ENCODE peak calls at places on chromosomes 13 and 19, in five cellular contexts. One of them, this sample, is unnamed.
A peak's percentile ranks its signal among the peaks of the same experiment; 100 is the strongest.

GRCh38 chr19:13920940-13921744 is 15.1 kb downstream of the CC2D1A start:
- DNase-seq in A549: peak; percentile 76
- DNase-seq in K562: peak; percentile 77
- DNase-seq in SK-N-SH: peak; percentile 77
- DNase-seq in GM12878: peak; percentile 25
- DNase-seq in this sample: peak; percentile 44

GRCh38 chr19:14530005-14530348 is 583 bp downstream of the TECR start:
- DNase-seq in A549: peak; percentile 48
- DNase-seq in K562: no peak
- DNase-seq in GM12878: no peak
- DNase-seq in SK-N-SH: no peak
- DNase-seq in this sample: no peak

GRCh38 chr13:43170497-43170896 is 147.1 kb downstream of the DNAJC15 start:
- DNase-seq in K562: no peak
- DNase-seq in GM12878: no peak
- DNase-seq in A549: no peak
- DNase-seq in SK-N-SH: no peak
- DNase-seq in this sample: no peak

GRCh38 chr13:105846923-105847322 is 688.5 kb downstream of the EFNB2 start:
- DNase-seq in K562: no peak
- DNase-seq in A549: no peak
- DNase-seq in GM12878: no peak
- DNase-seq in SK-N-SH: no peak
- DNase-seq in this sample: no peak

GRCh38 chr19:48363500-48363809 is 285 bp downstream of the TMEM143 start:
- DNase-seq in A549: no peak
- DNase-seq in SK-N-SH: no peak
- DNase-seq in GM12878: no peak
- DNase-seq in K562: no peak
- DNase-seq in this sample: no peak

GRCh38 chr13:74575729-74576125 is 441.5 kb upstream of the KLF12 start:
- DNase-seq in GM12878: no peak
- DNase-seq in SK-N-SH: peak; percentile 90
- DNase-seq in A549: peak; percentile 0
- DNase-seq in K562: peak; percentile 73
- DNase-seq in this sample: peak; percentile 33

GRCh38 chr19:10966809-10967208 is 6.0 kb downstream of the SMARCA4 start:
- DNase-seq in K562: no peak
- DNase-seq in SK-N-SH: no peak
- DNase-seq in A549: no peak
- DNase-seq in GM12878: no peak
- DNase-seq in this sample: no peak

GRCh38 chr13:114152831-114153371 is 20.5 kb upstream of the RASA3 start:
- DNase-seq in SK-N-SH: no peak
- DNase-seq in A549: no peak
- DNase-seq in GM12878: no peak
- DNase-seq in K562: no peak
- DNase-seq in this sample: no peak

GRCh38 chr19:35327642-35328041 is 1.3 kb upstream of the CD22 start:
- DNase-seq in A549: peak; percentile 56
- DNase-seq in GM12878: no peak
- DNase-seq in K562: peak; percentile 78
- DNase-seq in SK-N-SH: no peak
- DNase-seq in this sample: no peak

GRCh38 chr19:19964416-19964815 is 63.7 kb downstream of the ZNF93 start:
- DNase-seq in K562: no peak
- DNase-seq in GM12878: no peak
- DNase-seq in SK-N-SH: no peak
- DNase-seq in A549: no peak
- DNase-seq in this sample: no peak

GRCh38 chr19:46451352-46451751 is 20.0 kb downstream of the PNMA8A start:
- DNase-seq in GM12878: no peak
- DNase-seq in K562: no peak
- DNase-seq in A549: no peak
- DNase-seq in SK-N-SH: no peak
- DNase-seq in this sample: no peak

GRCh38 chr19:41303941-41304340 is 6.0 kb upstream of the CCDC97 start:
- DNase-seq in K562: no peak
- DNase-seq in GM12878: no peak
- DNase-seq in A549: no peak
- DNase-seq in SK-N-SH: no peak
- DNase-seq in this sample: no peak

GRCh38 chr19:6064016-6064702 is 46.1 kb downstream of the RFX2 start:
- DNase-seq in GM12878: no peak
- DNase-seq in A549: peak; percentile 35
- DNase-seq in K562: no peak
- DNase-seq in SK-N-SH: no peak
- DNase-seq in this sample: no peak

GRCh38 chr19:48558018-48558684 is 6.2 kb downstream of the SULT2B1 start:
- DNase-seq in K562: peak; percentile 31
- DNase-seq in A549: peak; percentile 98
- DNase-seq in GM12878: no peak
- DNase-seq in SK-N-SH: no peak
- DNase-seq in this sample: peak; percentile 40

GRCh38 chr19:45809643-45810159 is 5.4 kb downstream of the RSPH6A start:
- DNase-seq in K562: peak; percentile 71
- DNase-seq in SK-N-SH: no peak
- DNase-seq in A549: peak; percentile 68
- DNase-seq in GM12878: no peak
- DNase-seq in this sample: peak; percentile 83

GRCh38 chr19:38362076-38362945 is 12.1 kb upstream of the PSMD8 start:
- DNase-seq in K562: peak; percentile 92
- DNase-seq in GM12878: no peak
- DNase-seq in SK-N-SH: peak; percentile 92
- DNase-seq in A549: peak; percentile 92
- DNase-seq in this sample: peak; percentile 49

GRCh38 chr19:53977991-53978731 is 13.3 kb upstream of the CACNG6 start:
- DNase-seq in A549: peak; percentile 100
- DNase-seq in SK-N-SH: peak; percentile 93
- DNase-seq in K562: peak; percentile 20
- DNase-seq in GM12878: no peak
- DNase-seq in this sample: peak; percentile 84

GRCh38 chr13:41402695-41403511 is 54.4 kb upstream of the RGCC start:
- DNase-seq in SK-N-SH: no peak
- DNase-seq in GM12878: no peak
- DNase-seq in A549: peak; percentile 1
- DNase-seq in K562: peak; percentile 55
- DNase-seq in this sample: no peak

GRCh38 chr13:30340367-30341184 is 33.2 kb upstream of the KATNAL1 start:
- DNase-seq in A549: no peak
- DNase-seq in SK-N-SH: peak; percentile 29
- DNase-seq in GM12878: no peak
- DNase-seq in K562: peak; percentile 67
- DNase-seq in this sample: peak; percentile 89

GRCh38 chr13:78993792-78994191 is 334.8 kb upstream of the OBI1 start:
- DNase-seq in K562: no peak
- DNase-seq in A549: no peak
- DNase-seq in GM12878: peak; percentile 21
- DNase-seq in SK-N-SH: no peak
- DNase-seq in this sample: no peak

GRCh38 chr13:114082849-114083645 is 49.4 kb downstream of the RASA3 start:
- DNase-seq in GM12878: no peak
- DNase-seq in A549: no peak
- DNase-seq in SK-N-SH: no peak
- DNase-seq in K562: no peak
- DNase-seq in this sample: no peak

GRCh38 chr13:30412351-30412750 is 9.9 kb upstream of the UBE2L5 start:
- DNase-seq in SK-N-SH: no peak
- DNase-seq in A549: no peak
- DNase-seq in K562: no peak
- DNase-seq in GM12878: no peak
- DNase-seq in this sample: no peak

GRCh38 chr19:36916991-36917390 is 859 bp downstream of the ZNF568 start:
- DNase-seq in SK-N-SH: peak; percentile 58
- DNase-seq in K562: no peak
- DNase-seq in GM12878: no peak
- DNase-seq in A549: peak; percentile 9
- DNase-seq in this sample: peak; percentile 33

GRCh38 chr13:99043700-99044300 is 65.9 kb upstream of the DOCK9 start:
- DNase-seq in SK-N-SH: no peak
- DNase-seq in GM12878: no peak
- DNase-seq in K562: no peak
- DNase-seq in A549: no peak
- DNase-seq in this sample: no peak

GRCh38 chr13:37995052-37995451 is 125.5 kb upstream of the TRPC4 start:
- DNase-seq in GM12878: no peak
- DNase-seq in SK-N-SH: no peak
- DNase-seq in K562: no peak
- DNase-seq in A549: no peak
- DNase-seq in this sample: peak; percentile 0

GRCh38 chr13:94249512-94249911 is 230.0 kb downstream of the DCT start:
- DNase-seq in K562: no peak
- DNase-seq in GM12878: no peak
- DNase-seq in A549: no peak
- DNase-seq in SK-N-SH: no peak
- DNase-seq in this sample: peak; percentile 88

GRCh38 chr13:74641586-74641985 is 507.4 kb upstream of the KLF12 start:
- DNase-seq in SK-N-SH: no peak
- DNase-seq in GM12878: no peak
- DNase-seq in A549: no peak
- DNase-seq in K562: no peak
- DNase-seq in this sample: peak; percentile 74

GRCh38 chr13:76387561-76387960 is 498.6 kb downstream of the KCTD12 start:
- DNase-seq in GM12878: no peak
- DNase-seq in SK-N-SH: no peak
- DNase-seq in K562: no peak
- DNase-seq in A549: no peak
- DNase-seq in this sample: no peak

GRCh38 chr19:15992014-15992413 is 43.2 kb downstream of the OR10H4 start:
- DNase-seq in A549: no peak
- DNase-seq in GM12878: no peak
- DNase-seq in K562: no peak
- DNase-seq in SK-N-SH: no peak
- DNase-seq in this sample: no peak

GRCh38 chr13:38872693-38873092 is 117.9 kb downstream of the STOML3 start:
- DNase-seq in SK-N-SH: peak; percentile 41
- DNase-seq in GM12878: no peak
- DNase-seq in K562: peak; percentile 57
- DNase-seq in A549: peak; percentile 41
- DNase-seq in this sample: peak; percentile 5

GRCh38 chr19:50488795-50489194 is 12.1 kb upstream of the GARIN5A start:
- DNase-seq in GM12878: no peak
- DNase-seq in K562: no peak
- DNase-seq in SK-N-SH: no peak
- DNase-seq in A549: no peak
- DNase-seq in this sample: no peak

GRCh38 chr19:18023596-18024212 is 15.7 kb downstream of the ARRDC2 start:
- DNase-seq in A549: no peak
- DNase-seq in GM12878: no peak
- DNase-seq in K562: no peak
- DNase-seq in SK-N-SH: no peak
- DNase-seq in this sample: no peak

GRCh38 chr19:42472402-42473147 is 29.8 kb upstream of the CXCL17 start:
- DNase-seq in A549: no peak
- DNase-seq in GM12878: no peak
- DNase-seq in SK-N-SH: no peak
- DNase-seq in K562: no peak
- DNase-seq in this sample: no peak

GRCh38 chr13:59490651-59491050 is 673.1 kb downstream of the DIAPH3 start:
- DNase-seq in SK-N-SH: no peak
- DNase-seq in A549: no peak
- DNase-seq in GM12878: no peak
- DNase-seq in K562: no peak
- DNase-seq in this sample: no peak
- TF ChIP-seq RCOR1 in SK-N-SH: no peak
- TF ChIP-seq RCOR1 in A549: no peak
- TF ChIP-seq RCOR1 in GM12878: no peak
- TF ChIP-seq RCOR1 in K562: no peak
- TF ChIP-seq RCOR1 in this sample: no peak

GRCh38 chr13:112769615-112770014 is 79.8 kb downstream of the ATP11A start:
- DNase-seq in SK-N-SH: no peak
- DNase-seq in K562: no peak
- DNase-seq in GM12878: no peak
- DNase-seq in A549: no peak
- DNase-seq in this sample: no peak
- TF ChIP-seq RCOR1 in SK-N-SH: no peak
- TF ChIP-seq RCOR1 in K562: no peak
- TF ChIP-seq RCOR1 in GM12878: no peak
- TF ChIP-seq RCOR1 in A549: no peak
- TF ChIP-seq RCOR1 in this sample: no peak

DNA sequence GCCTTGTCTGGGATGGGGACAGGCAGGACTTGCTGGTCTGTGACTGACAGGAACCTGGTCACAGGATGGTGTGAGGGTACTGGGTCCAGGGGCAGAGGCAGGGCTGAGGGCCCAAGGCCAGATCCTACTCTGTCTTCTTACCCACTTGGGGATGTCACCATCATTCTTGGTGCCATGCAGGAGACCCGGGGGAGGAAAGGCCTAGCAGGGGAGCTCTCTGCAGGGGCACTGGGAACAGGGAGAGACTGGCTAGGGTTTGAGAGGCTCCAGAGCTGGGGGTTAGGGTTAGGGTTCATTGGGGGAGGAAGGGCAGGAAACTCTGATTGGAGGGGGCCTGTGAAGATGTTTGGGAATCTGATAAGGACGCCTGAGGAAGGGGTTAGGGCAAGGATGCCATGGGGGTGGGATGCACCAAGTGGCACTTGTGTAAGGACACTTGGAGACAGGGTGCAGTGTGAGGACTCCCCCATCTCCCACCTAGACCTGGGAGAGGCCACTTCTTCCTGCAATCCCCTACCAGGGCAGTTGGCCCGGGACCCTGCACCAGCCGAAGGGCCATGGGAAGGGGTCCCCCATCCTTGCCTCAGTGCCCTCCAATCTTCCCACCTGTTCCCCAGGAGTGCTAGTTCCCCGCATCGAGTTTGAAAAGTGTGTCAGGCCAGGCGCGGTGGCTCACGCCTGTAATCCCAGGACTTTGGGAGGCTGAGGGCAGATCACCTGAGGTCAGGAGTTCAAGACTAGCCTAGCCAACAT is 6.9 kb downstream of the PRR36 start:
- DNase-seq in K562: no peak
- DNase-seq in GM12878: no peak
- DNase-seq in SK-N-SH: no peak
- DNase-seq in A549: no peak
- DNase-seq in this sample: no peak
- TF ChIP-seq RCOR1 in K562: no peak
- TF ChIP-seq RCOR1 in GM12878: no peak
- TF ChIP-seq RCOR1 in SK-N-SH: no peak
- TF ChIP-seq RCOR1 in A549: no peak
- TF ChIP-seq RCOR1 in this sample: no peak

DNA sequence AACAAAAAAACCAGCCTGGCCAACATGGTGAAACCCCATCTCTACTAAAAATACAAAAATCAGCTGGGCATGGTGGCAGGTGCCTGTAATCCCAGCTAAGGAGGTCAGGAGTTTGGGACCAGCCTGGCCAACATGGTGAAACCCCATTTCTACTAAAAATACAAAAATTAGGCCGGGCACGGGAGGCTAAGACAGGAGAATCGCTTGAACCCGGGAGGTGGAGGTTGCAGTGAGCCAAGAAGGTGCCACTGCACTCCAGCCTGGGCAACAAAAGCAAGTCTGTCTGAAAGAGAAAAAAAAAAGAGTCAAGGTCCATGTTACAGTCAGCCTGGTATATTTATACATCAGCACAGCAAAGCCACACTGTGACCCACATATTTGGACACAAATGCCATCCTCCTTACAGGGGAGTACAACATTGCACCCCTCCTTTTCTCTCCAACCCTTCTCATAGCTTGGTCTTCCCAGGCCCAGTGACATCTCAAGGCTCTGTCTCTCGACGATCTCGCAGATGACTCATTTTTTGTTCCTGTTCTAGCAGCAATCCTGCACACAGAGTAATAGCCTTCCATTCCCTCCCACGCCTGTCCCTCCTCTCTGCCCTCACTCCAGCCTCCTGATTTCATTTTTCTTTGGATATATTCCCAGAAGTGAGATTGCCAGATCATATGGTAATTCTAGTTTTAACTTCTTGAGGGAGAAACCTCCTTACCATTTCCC is 21.0 kb upstream of the DPP9 start:
- DNase-seq in GM12878: no peak
- DNase-seq in A549: peak; percentile 52
- DNase-seq in K562: peak; percentile 53
- DNase-seq in SK-N-SH: no peak
- DNase-seq in this sample: peak; percentile 95
- TF ChIP-seq RCOR1 in GM12878: no peak
- TF ChIP-seq RCOR1 in A549: no peak
- TF ChIP-seq RCOR1 in K562: no peak
- TF ChIP-seq RCOR1 in SK-N-SH: no peak
- TF ChIP-seq RCOR1 in this sample: peak; percentile 11